ENCODE peak calls at places on chromosomes 5 and 9, in five cellular contexts. G is heart right ventricle, R is upper lobe of right lung, Q is PC-3, F is H9. C is an unnamed sample. For H3K4me1, the result is how much of the 10 kb centered on the place peaks cover.

GRCh38 chr9:99592834-99593584 is 228.7 kb upstream of the NR4A3 start:
- DNase-seq in R (no peak), Q (no peak), G (no peak), F (no peak), C (no peak)

GRCh38 chr5:151614565-151614964 is 23.4 kb upstream of the FAT2 start:
- DNase-seq in F (no peak), Q (peak), R (no peak), G (no peak), C (no peak)

GRCh38 chr9:99353408-99353807 is 131.3 kb downstream of the SEC61B start:
- DNase-seq in G (no peak), F (no peak), R (no peak), Q (peak), C (peak)

GRCh38 chr5:158203256-158203655 is 344.3 kb upstream of the CLINT1 start:
- DNase-seq in F (no peak), R (no peak), Q (no peak), G (no peak), C (no peak)

GRCh38 chr9:132614324-132614723 is 31.9 kb downstream of the BARHL1 start:
- DNase-seq in G (no peak), R (no peak), Q (no peak), F (no peak), C (no peak)

GRCh38 chr5:157718529-157718928 is 12.7 kb upstream of the THG1L start:
- DNase-seq in G (peak), F (no peak), Q (peak), R (no peak), C (no peak)

GRCh38 chr5:144510845-144511580 is 340.3 kb downstream of the KCTD16 start:
- DNase-seq in Q (no peak), F (no peak), G (no peak), R (no peak), C (no peak)

GRCh38 chr5:57692582-57693487 is 210.2 kb upstream of the ACTBL2 start:
- DNase-seq in R (peak), F (peak), Q (peak), G (peak), C (peak)

GRCh38 chr9:127809562-127810377 is 7.1 kb downstream of the FPGS start:
- DNase-seq in Q (no peak), R (peak), G (no peak), F (peak), C (no peak)

GRCh38 chr5:10323588-10324488 is 16.1 kb upstream of the CMBL start:
- DNase-seq in F (no peak), G (no peak), R (no peak), Q (peak), C (peak)

GRCh38 chr5:169602535-169602934 is 19.0 kb downstream of the SPDL1 start:
- DNase-seq in R (no peak), G (no peak), Q (peak), F (no peak), C (no peak)

GRCh38 chr9:86675805-86676204 is 271.5 kb downstream of the GAS1 start:
- DNase-seq in F (no peak), R (no peak), Q (no peak), G (no peak), C (no peak)

GRCh38 chr5:149939572-149939971 is 5.0 kb downstream of the PDE6A start:
- DNase-seq in R (no peak), G (no peak), F (no peak), Q (peak), C (no peak)

GRCh38 chr9:98967680-98968079 is 24.0 kb downstream of the COL15A1 start:
- DNase-seq in Q (no peak), G (no peak), F (no peak), R (no peak), C (no peak)

GRCh38 chr9:132141364-132141947 is 20.4 kb upstream of the NTNG2 start:
- DNase-seq in F (no peak), R (no peak), G (no peak), Q (no peak), C (no peak)

GRCh38 chr9:135394131-135394530 is 85.5 kb upstream of the PPP1R26 start:
- DNase-seq in R (no peak), F (no peak), Q (no peak), G (no peak), C (no peak)

GRCh38 chr9:119365291-119366027 is 3.8 kb downstream of the BRINP1 start:
- DNase-seq in G (peak), Q (peak), F (peak), R (no peak), C (peak)

GRCh38 chr5:106595864-106596263 is 1074.9 kb downstream of the EFNA5 start:
- DNase-seq in F (no peak), R (no peak), G (no peak), Q (no peak), C (no peak)

GRCh38 chr5:173646684-173647083 is 30.2 kb upstream of the BOD1 start:
- DNase-seq in R (no peak), G (no peak), Q (peak), F (no peak), C (no peak)

DNA sequence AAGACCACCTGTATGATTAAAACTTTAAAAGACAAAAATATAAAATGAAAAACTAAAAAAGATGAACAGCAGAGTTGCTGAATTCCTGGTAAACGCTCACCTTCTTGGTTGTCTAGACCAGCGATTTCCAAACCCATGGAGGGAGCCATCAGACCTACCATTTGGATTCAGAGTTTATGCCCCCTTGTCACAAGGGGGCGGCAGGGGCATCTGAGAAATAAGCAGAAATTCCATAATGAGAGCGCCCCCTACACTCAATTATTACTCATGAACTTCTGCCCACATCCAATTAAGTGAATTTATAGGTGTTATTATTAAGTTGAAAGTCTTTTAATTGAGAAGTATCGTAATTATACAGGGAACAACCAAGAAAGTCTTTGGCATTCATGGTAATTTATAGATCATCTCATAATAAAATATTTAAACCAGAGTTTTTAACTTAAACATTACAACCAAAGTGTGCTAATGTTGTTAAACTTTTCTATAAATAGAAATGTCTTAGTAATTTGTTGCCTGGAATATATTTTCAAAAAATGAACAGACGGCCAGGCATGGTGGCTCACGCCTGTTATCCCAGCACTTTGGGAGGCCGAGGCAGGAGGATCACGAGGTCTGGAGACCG is 35.2 kb upstream of the SPATA31C2 start:
- DNase-seq in Q (peak), R (no peak), G (peak), F (peak), C (peak)
- H3K4me1 ChIP-seq in Q (under half), R (under half), G (under half), F (under half), C (under half)

GRCh38 chr9:78213696-78214095 is 22.2 kb upstream of the CEP78 start:
- DNase-seq in F (no peak), G (no peak), R (no peak), Q (peak), C (no peak)
- TF ChIP-seq CTCF in F (peak), G (no peak), R (peak), Q (peak), C (peak)

DNA sequence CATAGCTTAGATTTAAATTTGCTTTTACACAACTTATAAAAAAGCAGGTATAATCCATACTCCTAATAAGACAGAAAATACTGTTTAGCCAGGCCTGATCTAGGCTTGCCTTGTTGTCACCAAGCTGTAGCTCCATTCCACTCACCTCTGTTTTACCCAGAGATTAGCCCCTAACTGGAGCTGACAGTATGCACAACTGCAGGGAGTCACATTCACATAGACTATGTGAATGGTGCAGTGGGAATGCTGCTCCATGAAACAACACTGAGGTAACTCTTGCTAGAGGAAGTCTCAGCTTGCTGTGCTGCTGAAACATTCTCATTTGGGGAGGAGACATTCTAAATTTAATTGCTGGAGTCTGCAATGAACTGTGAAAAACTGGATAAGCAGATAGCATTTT is 209.1 kb downstream of the TMEM232 start:
- DNase-seq in Q (no peak), R (no peak), G (no peak), F (peak), C (no peak)
- H3K4me1 ChIP-seq in Q (under half), R (under half), G (under half), F (under half), C (under half)

GRCh38 chr5:16931334-16932110 is 4.6 kb downstream of the MYO10 start:
- DNase-seq in R (peak), Q (no peak), F (no peak), G (no peak), C (peak)
- TF ChIP-seq CTCF in R (no peak), Q (no peak), F (no peak), G (no peak), C (no peak)

DNA sequence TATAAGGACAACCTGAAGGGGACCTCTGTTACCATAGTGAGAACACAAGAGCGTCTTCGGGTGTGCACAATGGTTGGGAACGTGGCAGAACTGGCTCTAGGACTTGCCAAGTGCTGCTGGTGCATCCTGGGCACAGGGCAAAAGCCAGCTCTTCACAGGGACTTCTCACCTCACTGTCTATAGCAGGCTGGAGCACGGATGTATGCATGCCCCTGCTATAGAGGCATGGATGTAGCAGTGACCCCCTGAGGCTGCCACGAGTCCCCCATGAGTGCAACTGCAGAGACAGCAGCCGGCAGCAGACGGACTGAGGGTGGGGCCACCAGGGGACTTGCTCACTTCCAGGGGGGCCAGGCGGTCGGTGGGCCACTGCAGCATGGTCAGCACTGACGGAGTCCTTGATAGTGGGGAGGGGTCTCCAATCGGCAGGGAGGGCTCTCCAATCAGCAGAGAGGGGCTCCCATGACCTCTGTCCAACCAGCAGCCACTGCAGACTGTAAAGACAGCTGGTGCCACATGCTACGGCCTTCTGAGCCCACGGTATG is 64.9 kb downstream of the SEMA4D start:
- DNase-seq in G (no peak), Q (no peak), R (no peak), F (no peak), C (no peak)
- H3K4me1 ChIP-seq in G (under half), Q (under half), R (under half), F (under half), C (under half)

GRCh38 chr9:25453876-25454275 is 224.4 kb downstream of the TUSC1 start:
- DNase-seq in F (no peak), R (no peak), G (no peak), Q (no peak), C (no peak)

DNA sequence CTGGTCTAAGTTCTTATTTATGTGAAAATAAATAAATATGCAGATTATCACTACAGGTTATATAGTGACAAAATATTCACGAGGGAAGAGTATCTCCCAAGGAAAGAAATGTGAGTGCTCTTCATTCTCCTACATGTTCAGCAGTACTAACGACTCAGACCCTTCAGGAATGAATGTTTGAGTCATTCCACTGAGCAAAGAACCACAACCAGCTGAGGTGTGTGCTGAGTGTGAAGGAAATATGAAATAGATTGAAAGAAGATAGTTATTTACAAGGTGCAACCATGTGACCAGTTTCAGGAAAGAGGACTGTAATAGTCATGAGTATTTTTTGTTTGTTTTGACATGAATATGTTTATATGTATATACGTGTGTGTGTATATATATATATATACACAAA is 228.7 kb downstream of the TUSC1 start:
- DNase-seq in R (no peak), F (no peak), Q (peak), G (no peak), C (no peak)
- TF ChIP-seq CTCF in R (no peak), F (no peak), Q (no peak), G (no peak), C (no peak)

C was measured in testis.